ENCODE peak calls at places on chromosomes 12 and 14, in ten cellular contexts. P is foreskin fibroblast, W is transverse colon, K is WERI-Rb-1, N is C1 segment of cervical spinal cord, I is fibroblast of gingiva, F is HuH-7.5, V is caudate nucleus, B is GM19239, L is left ventricle myocardium inferior. S is an unnamed sample.

GRCh38 chr14:50045039-50045711 is 71.2 kb downstream of the VCPKMT start:
- DNase-seq in B (peak), W (peak), N (no peak), V (no peak), K (no peak), F (no peak), I (peak), L (peak), P (peak), S (peak)

GRCh38 chr14:65783576-65783975 is 371.0 kb downstream of the FUT8 start:
- DNase-seq in L (no peak), I (no peak), W (no peak), N (no peak), K (no peak), V (no peak), P (no peak), F (no peak), B (no peak), S (no peak)

GRCh38 chr12:62689042-62689839 is 222.6 kb downstream of the MON2 start:
- DNase-seq in V (no peak), F (no peak), B (no peak), L (no peak), K (no peak), W (no peak), I (peak), P (peak), N (no peak), S (no peak)

GRCh38 chr14:104974146-104974541 is 4.0 kb downstream of the AHNAK2 start:
- DNase-seq in K (peak), I (no peak), L (peak), P (no peak), N (no peak), F (no peak), V (no peak), W (no peak), B (no peak), S (no peak)

GRCh38 chr12:50014342-50014741 is 11.0 kb downstream of the RACGAP1 start:
- DNase-seq in P (no peak), K (no peak), I (no peak), N (no peak), L (no peak), W (no peak), F (no peak), V (no peak), B (no peak), S (no peak)

GRCh38 chr14:69044965-69045555 is 66.0 kb upstream of the ACTN1 start:
- DNase-seq in W (no peak), I (peak), V (no peak), F (no peak), L (peak), N (no peak), P (peak), B (no peak), K (peak), S (no peak)

GRCh38 chr14:76193696-76194095 is 42.0 kb downstream of the GPATCH2L start:
- DNase-seq in K (no peak), B (no peak), W (no peak), V (no peak), P (no peak), I (no peak), N (no peak), F (no peak), L (no peak), S (no peak)

GRCh38 chr12:47819902-47820630 is at the start of gene HDAC7:
- DNase-seq in L (peak), F (peak), W (peak), P (peak), K (peak), I (peak), V (peak), B (peak), N (no peak), S (peak)

GRCh38 chr12:131085816-131086591 is 132.3 kb downstream of the ADGRD1 start:
- DNase-seq in N (no peak), W (no peak), K (peak), B (no peak), V (no peak), L (no peak), F (no peak), I (no peak), P (no peak), S (peak)

GRCh38 chr14:81509838-81510452 is 23.7 kb downstream of the SEL1L start:
- DNase-seq in F (no peak), I (no peak), V (no peak), B (no peak), W (no peak), P (peak), K (no peak), L (no peak), N (no peak), S (no peak)

GRCh38 chr12:124024790-124025189 is 51.8 kb downstream of the ZNF664 start:
- DNase-seq in P (peak), K (no peak), V (no peak), N (no peak), I (no peak), W (no peak), F (no peak), L (no peak), B (no peak), S (no peak)

GRCh38 chr14:21070610-21071224 is 613 bp downstream of the ARHGEF40 start:
- DNase-seq in V (no peak), N (peak), B (no peak), L (peak), P (peak), K (peak), I (peak), W (peak), F (peak), S (no peak)

GRCh38 chr14:23660290-23661226 is 24.4 kb downstream of the DHRS2 start:
- DNase-seq in F (no peak), P (no peak), W (no peak), I (no peak), N (no peak), K (no peak), B (no peak), L (no peak), V (no peak), S (no peak)

S was measured in right atrium auricular region.